ENCODE peak calls at places on chromosomes 16 and 17, in eight cellular contexts. I is head of caudate nucleus; Q is CD4-positive, alpha-beta memory T cell; V is hypothalamus; N is renal cortical epithelial cell; K is Daoy; A is neural crest cell; J is activated CD4-positive, CD25-positive, alpha-beta regulatory T cell. B is an unnamed sample.
A peak's percentile ranks its signal among the peaks of the same experiment; 100 is the strongest.

GRCh38 chr17:44892250-44892649 is 7.0 kb downstream of the EFTUD2 start:
- DNase-seq in V (no peak), K (no peak), J (no peak), A (no peak), N (no peak), I (no peak), Q (no peak), B (no peak)

GRCh38 chr17:61385091-61385868 is 14.4 kb upstream of the TBX2 start:
- DNase-seq in N (no peak), V (no peak), A (no peak), I (no peak), J (no peak), Q (no peak), K (no peak), B (no peak)

GRCh38 chr16:67470314-67470713 is 10.6 kb downstream of the ATP6V0D1 start:
- DNase-seq in J (no peak), V (peak; percentile 91), N (no peak), I (peak; percentile 94), A (no peak), Q (no peak), K (no peak), B (no peak)

GRCh38 chr16:29877266-29877961 is 14.4 kb upstream of the CDIPT start:
- DNase-seq in A (no peak), J (no peak), N (peak; percentile 59), Q (peak; percentile 41), V (no peak), K (peak; percentile 44), I (no peak), B (peak; percentile 75)

GRCh38 chr17:66301418-66301863 is 972 bp upstream of the PRKCA start:
- DNase-seq in A (no peak), V (no peak), N (no peak), J (no peak), I (no peak), K (no peak), Q (no peak), B (no peak)

GRCh38 chr17:81885869-81886548 is 5.4 kb downstream of the ALYREF start:
- DNase-seq in V (no peak), I (no peak), Q (no peak), A (no peak), J (no peak), K (peak; percentile 67), N (peak; percentile 91), B (no peak)

GRCh38 chr16:61872778-61873119 is 163.5 kb downstream of the CDH8 start:
- DNase-seq in J (no peak), A (no peak), K (no peak), Q (no peak), N (no peak), I (no peak), V (no peak), B (no peak)

GRCh38 chr17:83192161-83192788 is 112.9 kb downstream of the METRNL start:
- DNase-seq in A (no peak), K (no peak), J (no peak), I (peak; percentile 10), V (no peak), Q (no peak), N (no peak), B (peak; percentile 0)

GRCh38 chr17:47990962-47991731 is 20.2 kb downstream of the CDK5RAP3 start:
- DNase-seq in I (no peak), N (no peak), V (no peak), J (no peak), K (no peak), A (peak; percentile 94), Q (no peak), B (peak; percentile 74)

GRCh38 chr16:22673463-22673862 is 140.5 kb upstream of the HS3ST2 start:
- DNase-seq in K (no peak), Q (no peak), V (no peak), I (no peak), N (no peak), J (no peak), A (no peak), B (no peak)

GRCh38 chr16:1530883-1531637 is 2.4 kb upstream of the TMEM204 start:
- DNase-seq in I (no peak), V (no peak), K (no peak), N (no peak), J (no peak), A (no peak), Q (no peak), B (no peak)

GRCh38 chr16:78932395-78932794 is 668.1 kb downstream of the MAF start:
- DNase-seq in J (no peak), I (no peak), A (no peak), V (no peak), K (peak; percentile 39), Q (no peak), N (no peak), B (no peak)

GRCh38 chr16:2159052-2159838 is 3.7 kb downstream of the TRAF7 start:
- DNase-seq in J (no peak), N (no peak), I (no peak), A (no peak), V (peak; percentile 80), K (peak; percentile 45), Q (no peak), B (no peak)

GRCh38 chr16:76910931-76911330 is 280.1 kb upstream of the MON1B start:
- DNase-seq in V (no peak), I (no peak), K (peak; percentile 85), N (peak; percentile 90), A (no peak), Q (no peak), J (no peak), B (no peak)

GRCh38 chr17:4204676-4205075 is 59.1 kb downstream of the ANKFY1 start:
- DNase-seq in N (no peak), I (peak; percentile 29), A (no peak), Q (no peak), K (peak; percentile 71), J (no peak), V (no peak), B (no peak)

B was measured in nephron progenitor cell.